ENCODE peak calls at places on chromosome 19, in four cellular contexts. T is colonic mucosa; C is activated CD4-positive, CD25-positive, alpha-beta regulatory T cell treated with anti-CD3 and anti-CD28 coated beads, Interleukin-2, amount 50 U/mL, for 16 hours; S is HuH-7.5. R is an unnamed sample.

GRCh38 chr19:41373993-41374392 is 2.3 kb upstream of the TMEM91 start:
- DNase-seq in T (peak; percentile 76), S (no peak), C (no peak), R (peak; percentile 89)

GRCh38 chr19:12800873-12801465 is 631 bp downstream of the PRDX2 start:
- DNase-seq in T (peak; percentile 44), C (no peak), S (no peak), R (no peak)

GRCh38 chr19:38705197-38706019 is 38.9 kb downstream of the CAPN12 start:
- DNase-seq in C (no peak), S (no peak), T (no peak), R (no peak)

GRCh38 chr19:5156231-5156986 is 184.2 kb downstream of the PTPRS start:
- DNase-seq in C (no peak), S (peak; percentile 5), T (no peak), R (no peak)

GRCh38 chr19:33818426-33818825 is 21.8 kb downstream of the KCTD15 start:
- DNase-seq in C (no peak), S (no peak), T (no peak), R (no peak)

GRCh38 chr19:46537136-46538097 is 41.8 kb upstream of the PNMA8B start:
- DNase-seq in S (peak; percentile 55), C (peak; percentile 28), T (peak; percentile 67), R (no peak)

GRCh38 chr19:33397536-33398360 is 24.2 kb downstream of the CEBPG start:
- DNase-seq in S (no peak), C (no peak), T (no peak), R (no peak)

GRCh38 chr19:30512748-30513389 is 140.7 kb downstream of the ZNF536 start:
- DNase-seq in C (no peak), T (no peak), S (no peak), R (no peak)

GRCh38 chr19:41744850-41745249 is 10.5 kb upstream of the CEACAM6 start:
- DNase-seq in C (no peak), T (peak; percentile 70), S (no peak), R (no peak)

GRCh38 chr19:54029930-54030490 is 33.7 kb downstream of the VSTM1 start:
- DNase-seq in S (peak; percentile 39), C (peak; percentile 30), T (peak; percentile 62), R (no peak)

GRCh38 chr19:31300406-31300805 is 48.8 kb downstream of the TSHZ3 start:
- DNase-seq in T (no peak), C (no peak), S (no peak), R (no peak)

GRCh38 chr19:1853295-1854031 is 5.2 kb upstream of the REXO1 start:
- DNase-seq in S (peak; percentile 99), T (peak; percentile 92), C (peak; percentile 63), R (no peak)

GRCh38 chr19:2294377-2295335 is 12.7 kb upstream of the PEAK3 start:
- DNase-seq in S (no peak), T (no peak), C (no peak), R (no peak)

GRCh38 chr19:42242512-42243409 is at the start of gene GSK3A:
- DNase-seq in S (peak; percentile 95), C (peak; percentile 92), T (peak; percentile 99), R (peak; percentile 99)

GRCh38 chr19:35211545-35212230 is 16.9 kb downstream of the FAM187B start:
- DNase-seq in T (peak; percentile 53), C (peak; percentile 60), S (no peak), R (no peak)

GRCh38 chr19:33468361-33469170 is 53.0 kb downstream of the PEPD start:
- DNase-seq in C (no peak), T (no peak), S (no peak), R (no peak)

GRCh38 chr19:55360902-55361301 is 2.2 kb downstream of the GARIN5B start:
- DNase-seq in C (no peak), T (no peak), S (no peak), R (no peak)

R was measured in AG04450.